ENCODE peak calls at places on chromosomes 13 and 19, in seven cellular contexts. One of them, this sample, is unnamed.

GRCh38 chr19:16143399-16144215 is at the start of gene HSH2D:
- DNase-seq in AG04450: no peak
- DNase-seq in activated T-cell treated with anti-CD3 and anti-CD28 coated beads, Interleukin-2, amount 50 U/mL, for 1 hour: peak
- DNase-seq in activated CD4-positive, alpha-beta T cell treated with anti-CD3 and anti-CD28 coated beads, Interleukin-2, amount 10 ng/mL, durations not matched to agents 7 days and 5 days: peak
- DNase-seq in stimulated activated CD4-positive, alpha-beta T cell treated with anti-CD3 and anti-CD28 coated beads, Interleukin-15, amount 100 ng/mL, for 1 hour: peak
- DNase-seq in NCI-H1092 treated with DMSO at 0.1 percent for 48 hours: no peak
- DNase-seq in activated CD8-positive, alpha-beta memory T cell treated with anti-CD3 and anti-CD28 coated beads for 1 hour: peak
- DNase-seq in this sample: peak

GRCh38 chr19:3604227-3604986 is 2.3 kb downstream of the TBXA2R start:
- DNase-seq in AG04450: no peak
- DNase-seq in activated T-cell treated with anti-CD3 and anti-CD28 coated beads, Interleukin-2, amount 50 U/mL, for 1 hour: no peak
- DNase-seq in activated CD4-positive, alpha-beta T cell treated with anti-CD3 and anti-CD28 coated beads, Interleukin-2, amount 10 ng/mL, durations not matched to agents 7 days and 5 days: no peak
- DNase-seq in stimulated activated CD4-positive, alpha-beta T cell treated with anti-CD3 and anti-CD28 coated beads, Interleukin-15, amount 100 ng/mL, for 1 hour: no peak
- DNase-seq in NCI-H1092 treated with DMSO at 0.1 percent for 48 hours: no peak
- DNase-seq in activated CD8-positive, alpha-beta memory T cell treated with anti-CD3 and anti-CD28 coated beads for 1 hour: no peak
- DNase-seq in this sample: no peak

GRCh38 chr19:29260477-29261317 is 47.7 kb upstream of the UQCRFS1 start:
- DNase-seq in AG04450: no peak
- DNase-seq in activated T-cell treated with anti-CD3 and anti-CD28 coated beads, Interleukin-2, amount 50 U/mL, for 1 hour: no peak
- DNase-seq in activated CD4-positive, alpha-beta T cell treated with anti-CD3 and anti-CD28 coated beads, Interleukin-2, amount 10 ng/mL, durations not matched to agents 7 days and 5 days: peak
- DNase-seq in stimulated activated CD4-positive, alpha-beta T cell treated with anti-CD3 and anti-CD28 coated beads, Interleukin-15, amount 100 ng/mL, for 1 hour: no peak
- DNase-seq in NCI-H1092 treated with DMSO at 0.1 percent for 48 hours: peak
- DNase-seq in activated CD8-positive, alpha-beta memory T cell treated with anti-CD3 and anti-CD28 coated beads for 1 hour: no peak
- DNase-seq in this sample: peak

GRCh38 chr19:8366961-8367326 is 3.0 kb downstream of the ANGPTL4 start:
- DNase-seq in AG04450: no peak
- DNase-seq in activated T-cell treated with anti-CD3 and anti-CD28 coated beads, Interleukin-2, amount 50 U/mL, for 1 hour: no peak
- DNase-seq in activated CD4-positive, alpha-beta T cell treated with anti-CD3 and anti-CD28 coated beads, Interleukin-2, amount 10 ng/mL, durations not matched to agents 7 days and 5 days: no peak
- DNase-seq in stimulated activated CD4-positive, alpha-beta T cell treated with anti-CD3 and anti-CD28 coated beads, Interleukin-15, amount 100 ng/mL, for 1 hour: no peak
- DNase-seq in NCI-H1092 treated with DMSO at 0.1 percent for 48 hours: no peak
- DNase-seq in activated CD8-positive, alpha-beta memory T cell treated with anti-CD3 and anti-CD28 coated beads for 1 hour: no peak
- DNase-seq in this sample: no peak

GRCh38 chr19:35860818-35861639 is 4.3 kb downstream of the KIRREL2 start:
- DNase-seq in AG04450: no peak
- DNase-seq in activated T-cell treated with anti-CD3 and anti-CD28 coated beads, Interleukin-2, amount 50 U/mL, for 1 hour: no peak
- DNase-seq in activated CD4-positive, alpha-beta T cell treated with anti-CD3 and anti-CD28 coated beads, Interleukin-2, amount 10 ng/mL, durations not matched to agents 7 days and 5 days: no peak
- DNase-seq in stimulated activated CD4-positive, alpha-beta T cell treated with anti-CD3 and anti-CD28 coated beads, Interleukin-15, amount 100 ng/mL, for 1 hour: no peak
- DNase-seq in NCI-H1092 treated with DMSO at 0.1 percent for 48 hours: no peak
- DNase-seq in activated CD8-positive, alpha-beta memory T cell treated with anti-CD3 and anti-CD28 coated beads for 1 hour: no peak
- DNase-seq in this sample: no peak

GRCh38 chr13:29362849-29363604 is 232.5 kb downstream of the SLC7A1 start:
- DNase-seq in AG04450: peak
- DNase-seq in activated T-cell treated with anti-CD3 and anti-CD28 coated beads, Interleukin-2, amount 50 U/mL, for 1 hour: peak
- DNase-seq in activated CD4-positive, alpha-beta T cell treated with anti-CD3 and anti-CD28 coated beads, Interleukin-2, amount 10 ng/mL, durations not matched to agents 7 days and 5 days: peak
- DNase-seq in stimulated activated CD4-positive, alpha-beta T cell treated with anti-CD3 and anti-CD28 coated beads, Interleukin-15, amount 100 ng/mL, for 1 hour: no peak
- DNase-seq in NCI-H1092 treated with DMSO at 0.1 percent for 48 hours: peak
- DNase-seq in activated CD8-positive, alpha-beta memory T cell treated with anti-CD3 and anti-CD28 coated beads for 1 hour: no peak
- DNase-seq in this sample: peak

GRCh38 chr19:35114656-35115537 is 726 bp upstream of the FXYD3 start:
- DNase-seq in AG04450: no peak
- DNase-seq in activated T-cell treated with anti-CD3 and anti-CD28 coated beads, Interleukin-2, amount 50 U/mL, for 1 hour: peak
- DNase-seq in activated CD4-positive, alpha-beta T cell treated with anti-CD3 and anti-CD28 coated beads, Interleukin-2, amount 10 ng/mL, durations not matched to agents 7 days and 5 days: peak
- DNase-seq in stimulated activated CD4-positive, alpha-beta T cell treated with anti-CD3 and anti-CD28 coated beads, Interleukin-15, amount 100 ng/mL, for 1 hour: peak
- DNase-seq in NCI-H1092 treated with DMSO at 0.1 percent for 48 hours: no peak
- DNase-seq in activated CD8-positive, alpha-beta memory T cell treated with anti-CD3 and anti-CD28 coated beads for 1 hour: peak
- DNase-seq in this sample: peak

GRCh38 chr13:113052206-113052605 is 53.4 kb upstream of the F7 start:
- DNase-seq in AG04450: no peak
- DNase-seq in activated T-cell treated with anti-CD3 and anti-CD28 coated beads, Interleukin-2, amount 50 U/mL, for 1 hour: no peak
- DNase-seq in activated CD4-positive, alpha-beta T cell treated with anti-CD3 and anti-CD28 coated beads, Interleukin-2, amount 10 ng/mL, durations not matched to agents 7 days and 5 days: no peak
- DNase-seq in stimulated activated CD4-positive, alpha-beta T cell treated with anti-CD3 and anti-CD28 coated beads, Interleukin-15, amount 100 ng/mL, for 1 hour: no peak
- DNase-seq in NCI-H1092 treated with DMSO at 0.1 percent for 48 hours: no peak
- DNase-seq in activated CD8-positive, alpha-beta memory T cell treated with anti-CD3 and anti-CD28 coated beads for 1 hour: no peak
- DNase-seq in this sample: no peak

GRCh38 chr19:16886305-16886880 is 2.4 kb upstream of the F2RL3 start:
- DNase-seq in AG04450: no peak
- DNase-seq in activated T-cell treated with anti-CD3 and anti-CD28 coated beads, Interleukin-2, amount 50 U/mL, for 1 hour: no peak
- DNase-seq in activated CD4-positive, alpha-beta T cell treated with anti-CD3 and anti-CD28 coated beads, Interleukin-2, amount 10 ng/mL, durations not matched to agents 7 days and 5 days: no peak
- DNase-seq in stimulated activated CD4-positive, alpha-beta T cell treated with anti-CD3 and anti-CD28 coated beads, Interleukin-15, amount 100 ng/mL, for 1 hour: no peak
- DNase-seq in NCI-H1092 treated with DMSO at 0.1 percent for 48 hours: no peak
- DNase-seq in activated CD8-positive, alpha-beta memory T cell treated with anti-CD3 and anti-CD28 coated beads for 1 hour: no peak
- DNase-seq in this sample: no peak